ENCODE peak calls at places on chromosomes 7 and 10, in four cellular contexts. R is HepG2, L is HEK293T, U is K562. F is an unnamed sample.

GRCh38 chr7:101172005-101172853 is 6.9 kb upstream of the VGF start:
- DNase-seq in R (no peak), L (no peak), U (peak; percentile 20), F (peak; percentile 58)

GRCh38 chr7:34727464-34727995 is 69.5 kb downstream of the NPSR1 start:
- DNase-seq in R (no peak), L (no peak), U (no peak), F (no peak)

GRCh38 chr10:133039107-133039822 is 48.5 kb upstream of the ADGRA1 start:
- DNase-seq in R (no peak), L (no peak), U (no peak), F (peak; percentile 50)

GRCh38 chr10:122515588-122516231 is 44.8 kb upstream of the DMBT1 start:
- DNase-seq in R (no peak), L (no peak), U (no peak), F (no peak)

GRCh38 chr10:17214991-17215781 is 12.9 kb upstream of the VIM start:
- DNase-seq in R (no peak), L (no peak), U (no peak), F (no peak)

GRCh38 chr7:4849390-4849789 is 12.4 kb downstream of the PAPOLB start:
- DNase-seq in R (peak; percentile 48), L (no peak), U (peak; percentile 56), F (peak; percentile 52)

GRCh38 chr10:58653139-58653538 is 140.5 kb downstream of the BICC1 start:
- DNase-seq in R (no peak), L (no peak), U (no peak), F (no peak)

GRCh38 chr10:72728462-72728861 is 36.5 kb downstream of the MCU start:
- DNase-seq in R (no peak), L (no peak), U (peak; percentile 22), F (no peak)

GRCh38 chr10:96238889-96239624 is 32.3 kb downstream of the BLNK start:
- DNase-seq in R (no peak), L (no peak), U (no peak), F (no peak)

GRCh38 chr7:38669965-38670520 is 38.9 kb upstream of the AMPH start:
- DNase-seq in R (no peak), L (no peak), U (no peak), F (no peak)

GRCh38 chr10:31320179-31320597 is 1.2 kb downstream of the ZEB1 start:
- DNase-seq in R (no peak), L (peak; percentile 8), U (peak; percentile 21), F (peak; percentile 50)

GRCh38 chr7:134901389-134902020 is 84.8 kb upstream of the AGBL3 start:
- DNase-seq in R (peak; percentile 92), L (no peak), U (no peak), F (no peak)

GRCh38 chr7:143979359-143979758 is 20.8 kb upstream of the OR6B1 start:
- DNase-seq in R (peak; percentile 35), L (no peak), U (no peak), F (no peak)

GRCh38 chr7:65219623-65220022 is 154.0 kb upstream of the ZNF92 start:
- DNase-seq in R (no peak), L (no peak), U (no peak), F (no peak)

GRCh38 chr10:6721480-6721879 is 141.4 kb upstream of the PRKCQ start:
- DNase-seq in R (no peak), L (no peak), U (no peak), F (no peak)

GRCh38 chr10:115355162-115355760 is 262.1 kb downstream of the ATRNL1 start:
- DNase-seq in R (peak; percentile 63), L (peak; percentile 68), U (peak; percentile 14), F (peak; percentile 46)

GRCh38 chr10:127357265-127357664 is 160.9 kb upstream of the INSYN2A start:
- DNase-seq in R (no peak), L (no peak), U (no peak), F (no peak)

GRCh38 chr10:98028168-98028770 is 2.2 kb downstream of the CRTAC1 start:
- DNase-seq in R (peak; percentile 33), L (peak; percentile 92), U (peak; percentile 76), F (peak; percentile 87)

GRCh38 chr10:62268399-62269076 is at the start of gene RTKN2:
- DNase-seq in R (peak; percentile 90), L (peak; percentile 92), U (peak; percentile 76), F (peak; percentile 97)

GRCh38 chr10:124697837-124698559 is 46.2 kb downstream of the FAM53B start:
- DNase-seq in R (no peak), L (no peak), U (no peak), F (no peak)

GRCh38 chr7:115682507-115682906 is 348.1 kb downstream of the TFEC start:
- DNase-seq in R (no peak), L (no peak), U (no peak), F (no peak)

GRCh38 chr10:91340613-91341362 is 69.4 kb upstream of the HECTD2 start:
- DNase-seq in R (no peak), L (no peak), U (no peak), F (no peak)

GRCh38 chr7:134327896-134328295 is 11.2 kb upstream of the SLC35B4 start:
- DNase-seq in R (peak; percentile 57), L (peak; percentile 78), U (peak; percentile 76), F (peak; percentile 80)

GRCh38 chr7:121076350-121077164 is 88.0 kb downstream of the CPED1 start:
- DNase-seq in R (no peak), L (no peak), U (peak; percentile 87), F (no peak)

GRCh38 chr7:93245525-93246432 is 13.6 kb downstream of the VPS50 start:
- DNase-seq in R (peak; percentile 21), L (peak; percentile 10), U (peak; percentile 17), F (no peak)

GRCh38 chr7:27194641-27195379 is 5.1 kb downstream of the HOXA13 start:
- DNase-seq in R (no peak), L (no peak), U (no peak), F (no peak)

GRCh38 chr7:43248961-43249807 is 136.7 kb downstream of the HECW1 start:
- DNase-seq in R (no peak), L (peak; percentile 12), U (peak; percentile 31), F (no peak)

GRCh38 chr7:2117681-2118045 is 115.1 kb downstream of the MAD1L1 start:
- DNase-seq in R (no peak), L (no peak), U (no peak), F (no peak)

GRCh38 chr10:61612009-61612408 is 50.7 kb upstream of the CABCOCO1 start:
- DNase-seq in R (no peak), L (no peak), U (no peak), F (no peak)

GRCh38 chr7:104936546-104936945 is 77.5 kb upstream of the KMT2E start:
- DNase-seq in R (no peak), L (no peak), U (no peak), F (no peak)

GRCh38 chr10:71966046-71967004 is 2.1 kb downstream of the CHST3 start:
- DNase-seq in R (no peak), L (no peak), U (no peak), F (no peak)

GRCh38 chr7:20998309-20998708 is 211.6 kb upstream of the SP8 start:
- DNase-seq in R (peak; percentile 52), L (no peak), U (no peak), F (no peak)

GRCh38 chr10:76136876-76137420 is 705.5 kb downstream of the LRMDA start:
- DNase-seq in R (no peak), L (no peak), U (no peak), F (no peak)

GRCh38 chr7:85030893-85031292 is 156.0 kb downstream of the SEMA3D start:
- DNase-seq in R (peak; percentile 5), L (peak; percentile 33), U (peak; percentile 19), F (no peak)

GRCh38 chr7:66847879-66848810 is 72.9 kb upstream of the TMEM248 start:
- DNase-seq in R (peak; percentile 79), L (no peak), U (no peak), F (peak; percentile 33)
- TF ChIP-seq ELF4 in R (no peak), L (no peak), U (no peak), F (no peak)

GRCh38 chr10:28020993-28021982 is 22.4 kb upstream of the ODAD2 start:
- DNase-seq in R (no peak), L (no peak), U (no peak), F (no peak)
- TF ChIP-seq ELF4 in R (no peak), L (no peak), U (no peak), F (no peak)

DNA sequence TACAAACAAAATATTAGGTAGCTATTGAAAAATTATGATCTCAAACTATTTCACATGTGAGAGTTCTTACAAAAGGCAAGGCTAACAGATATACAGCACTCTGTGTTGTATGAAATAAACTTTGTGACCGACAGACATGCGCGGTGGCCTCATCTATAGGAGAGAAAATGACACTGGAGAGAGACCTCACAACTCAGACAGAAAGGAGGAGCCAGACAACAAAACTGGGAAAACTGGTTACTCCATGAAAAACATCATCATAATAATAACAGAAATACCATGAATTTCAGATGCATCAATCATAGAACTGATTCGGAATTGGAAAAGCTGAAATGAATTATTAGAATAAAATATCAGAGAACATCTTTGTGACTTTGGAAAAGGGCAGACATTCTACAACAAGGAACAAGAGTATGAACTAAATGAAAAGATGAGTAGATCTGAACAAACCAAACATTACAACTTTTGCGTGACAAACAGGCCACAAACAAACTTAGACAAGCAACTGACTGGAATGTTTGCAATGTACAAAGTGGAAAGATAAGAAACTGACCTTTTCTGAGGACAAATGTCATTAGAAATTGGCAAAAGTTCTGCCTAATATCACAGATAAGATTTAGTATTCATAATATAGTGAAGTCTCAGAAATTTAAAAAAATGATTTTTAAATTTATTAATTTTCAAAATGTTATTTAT is 69.3 kb downstream of the TNS3 start:
- DNase-seq in R (peak; percentile 41), L (no peak), U (no peak), F (no peak)
- TF ChIP-seq ELF4 in R (no peak), L (no peak), U (no peak), F (no peak)

GRCh38 chr10:26741368-26741767 is 43.9 kb downstream of the PDSS1 start:
- DNase-seq in R (no peak), L (no peak), U (no peak), F (no peak)

GRCh38 chr10:26746111-26746510 is 48.6 kb downstream of the PDSS1 start:
- DNase-seq in R (no peak), L (no peak), U (no peak), F (no peak)

GRCh38 chr10:26738354-26738753 is 40.9 kb downstream of the PDSS1 start:
- DNase-seq in R (peak; percentile 12), L (no peak), U (no peak), F (no peak)

GRCh38 chr10:26739087-26739631 is 41.7 kb downstream of the PDSS1 start:
- DNase-seq in R (no peak), L (no peak), U (no peak), F (no peak)

DNA sequence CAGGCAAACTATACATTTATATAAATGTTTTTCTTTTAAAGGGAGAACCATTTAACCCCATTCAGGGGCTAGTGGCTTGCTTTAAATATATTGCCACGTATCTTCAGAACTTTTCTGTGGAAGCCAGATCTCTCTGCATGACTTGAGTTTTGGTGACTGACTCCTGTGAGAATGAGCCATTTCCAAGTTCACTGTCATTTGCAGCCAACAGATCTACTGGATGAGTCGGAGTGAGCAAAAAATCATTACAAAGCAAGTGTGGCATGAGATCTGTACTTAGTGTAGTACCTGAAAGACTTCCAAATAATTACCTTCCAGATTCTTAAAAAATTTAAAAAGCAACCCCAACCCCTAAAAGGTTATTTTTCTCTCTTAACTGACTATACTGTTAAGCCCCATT is 45.6 kb downstream of the PDSS1 start:
- DNase-seq in R (no peak), L (no peak), U (no peak), F (no peak)
- TF ChIP-seq ELF4 in R (no peak), L (no peak), U (no peak), F (no peak)